ENCODE peak calls at places on chromosome 20, in seven cellular contexts. R is HS-27A; N is left lobe of liver; M is NCI-H345; F is AG09309; E is T-helper 2 cell treated with Interferon-gamma antibody and Interleukin-4, amounts not matched to agents 5 μg/mL and 100 μg/mL, for 36 hours; G is NCI-H1436. B is an unnamed sample.

GRCh38 chr20:20755674-20756319 is 43.4 kb upstream of the RALGAPA2 start:
- DNase-seq in R (no peak), N (peak), M (no peak), F (no peak), E (no peak), G (no peak), B (no peak)

GRCh38 chr20:37007898-37008649 is 56.6 kb upstream of the SAMHD1 start:
- DNase-seq in R (no peak), N (no peak), M (no peak), F (no peak), E (no peak), G (no peak), B (no peak)

GRCh38 chr20:33858666-33859065 is 47.5 kb downstream of the CHMP4B start:
- DNase-seq in R (no peak), N (no peak), M (no peak), F (no peak), E (no peak), G (no peak), B (no peak)

GRCh38 chr20:44938637-44939036 is 21.6 kb downstream of the TOMM34 start:
- DNase-seq in R (no peak), N (no peak), M (no peak), F (no peak), E (no peak), G (no peak), B (no peak)

GRCh38 chr20:57470212-57470522 is 54.8 kb downstream of the CTCFL start:
- DNase-seq in R (no peak), N (no peak), M (no peak), F (no peak), E (no peak), G (no peak), B (no peak)

GRCh38 chr20:33262658-33263065 is 20.4 kb upstream of the BPIFB1 start:
- DNase-seq in R (no peak), N (no peak), M (peak), F (no peak), E (no peak), G (peak), B (no peak)

GRCh38 chr20:62736026-62736406 is 27.4 kb downstream of the NTSR1 start:
- DNase-seq in R (no peak), N (no peak), M (no peak), F (no peak), E (no peak), G (no peak), B (no peak)

GRCh38 chr20:50464026-50464724 is 46.0 kb upstream of the PTPN1 start:
- DNase-seq in R (no peak), N (no peak), M (peak), F (no peak), E (peak), G (peak), B (no peak)

GRCh38 chr20:61682998-61683681 is 382.5 kb downstream of the TAF4 start:
- DNase-seq in R (no peak), N (no peak), M (no peak), F (peak), E (no peak), G (no peak), B (no peak)

GRCh38 chr20:38210741-38211140 is 45.7 kb upstream of the TGM2 start:
- DNase-seq in R (no peak), N (no peak), M (no peak), F (no peak), E (no peak), G (no peak), B (no peak)

GRCh38 chr20:44911264-44911921 is 1.5 kb downstream of the PABPC1L start:
- DNase-seq in R (no peak), N (peak), M (no peak), F (no peak), E (peak), G (no peak), B (no peak)

GRCh38 chr20:60113024-60113724 is 155.0 kb downstream of the CDH26 start:
- DNase-seq in R (no peak), N (no peak), M (no peak), F (no peak), E (no peak), G (no peak), B (no peak)

GRCh38 chr20:7362601-7363000 is 577.7 kb downstream of the HAO1 start:
- DNase-seq in R (no peak), N (no peak), M (peak), F (no peak), E (no peak), G (no peak), B (no peak)

GRCh38 chr20:46703435-46703834 is 6.0 kb upstream of the SLC2A10 start:
- DNase-seq in R (no peak), N (peak), M (no peak), F (no peak), E (no peak), G (no peak), B (no peak)

GRCh38 chr20:22048241-22048640 is 342.8 kb downstream of the PAX1 start:
- DNase-seq in R (no peak), N (no peak), M (no peak), F (no peak), E (no peak), G (no peak), B (no peak)

GRCh38 chr20:1389703-1390385 is 3.0 kb downstream of the FKBP1A start:
- DNase-seq in R (no peak), N (peak), M (no peak), F (no peak), E (no peak), G (no peak), B (no peak)

GRCh38 chr20:25300496-25301170 is 52.7 kb downstream of the PYGB start:
- DNase-seq in R (no peak), N (no peak), M (no peak), F (no peak), E (no peak), G (no peak), B (no peak)

GRCh38 chr20:3383878-3384495 is 23.5 kb downstream of the DNAAF9 start:
- DNase-seq in R (no peak), N (no peak), M (no peak), F (no peak), E (peak), G (no peak), B (no peak)

GRCh38 chr20:34984756-34985261 is 29.1 kb downstream of the MYH7B start:
- DNase-seq in R (no peak), N (no peak), M (no peak), F (no peak), E (no peak), G (no peak), B (no peak)

GRCh38 chr20:51334609-51335008 is 207.9 kb downstream of the NFATC2 start:
- DNase-seq in R (no peak), N (no peak), M (no peak), F (no peak), E (no peak), G (no peak), B (no peak)

GRCh38 chr20:37526839-37527637 is 638 bp downstream of the BLCAP start:
- DNase-seq in R (no peak), N (peak), M (no peak), F (no peak), E (no peak), G (no peak), B (no peak)

GRCh38 chr20:32271620-32272019 is 5.8 kb upstream of the KIF3B start:
- DNase-seq in R (no peak), N (no peak), M (no peak), F (no peak), E (no peak), G (no peak), B (no peak)

GRCh38 chr20:19973920-19974620 is 43.1 kb upstream of the NAA20 start:
- DNase-seq in R (no peak), N (no peak), M (no peak), F (no peak), E (no peak), G (no peak), B (no peak)

GRCh38 chr20:25033941-25034335 is 24.0 kb downstream of the ACSS1 start:
- DNase-seq in R (no peak), N (no peak), M (no peak), F (no peak), E (no peak), G (no peak), B (no peak)

GRCh38 chr20:64222851-64223525 is 32.6 kb upstream of the PCMTD2 start:
- DNase-seq in R (no peak), N (no peak), M (no peak), F (no peak), E (no peak), G (no peak), B (no peak)

GRCh38 chr20:1802385-1803215 is 92.6 kb upstream of the SIRPA start:
- DNase-seq in R (no peak), N (peak), M (peak), F (no peak), E (peak), G (peak), B (no peak)

GRCh38 chr20:62815066-62815991 is 1.5 kb upstream of the COL9A3 start:
- DNase-seq in R (no peak), N (no peak), M (no peak), F (no peak), E (no peak), G (no peak), B (no peak)

GRCh38 chr20:46723039-46723438 is 13.6 kb downstream of the SLC2A10 start:
- DNase-seq in R (no peak), N (no peak), M (no peak), F (no peak), E (no peak), G (no peak), B (no peak)

GRCh38 chr20:17568972-17569471 is 853 bp upstream of the DSTN start:
- DNase-seq in R (peak), N (peak), M (peak), F (peak), E (no peak), G (peak), B (peak)

GRCh38 chr20:16637814-16638213 is 64.6 kb upstream of the KIF16B start:
- DNase-seq in R (no peak), N (no peak), M (no peak), F (no peak), E (no peak), G (no peak), B (no peak)

GRCh38 chr20:56691325-56691990 is 62.4 kb downstream of the TFAP2C start:
- DNase-seq in R (no peak), N (no peak), M (no peak), F (no peak), E (no peak), G (no peak), B (no peak)

GRCh38 chr20:42313704-42314103 is 695.5 kb upstream of the CHD6 start:
- DNase-seq in R (no peak), N (no peak), M (no peak), F (no peak), E (no peak), G (no peak), B (no peak)

B was measured in keratinocyte.